ENCODE peak calls at places on chromosomes 1 and 21, in five cellular contexts. H is PC-3, C is IMR-90, X is neuronal stem cell, R is mammary epithelial cell. F is an unnamed sample.
A peak's percentile ranks its signal among the peaks of the same experiment; 100 is the strongest.

GRCh38 chr21:42353623-42354022 is 2.8 kb upstream of the TFF2 start:
- DNase-seq in C (no peak), R (no peak), H (no peak), X (no peak), F (no peak)

GRCh38 chr1:40120128-40120527 is 23.1 kb upstream of the PPT1 start:
- DNase-seq in C (no peak), H (no peak), X (no peak), R (no peak), F (no peak)

GRCh38 chr1:6459850-6460265 is 6.1 kb downstream of the TNFRSF25 start:
- DNase-seq in C (no peak), X (no peak), H (no peak), R (no peak), F (no peak)

GRCh38 chr1:59062743-59063142 is 234.2 kb upstream of the FGGY start:
- DNase-seq in H (peak; percentile 66), R (peak; percentile 71), C (peak; percentile 76), X (no peak), F (peak; percentile 68)

GRCh38 chr1:4140821-4141220 is 240.7 kb upstream of the C1orf174 start:
- DNase-seq in C (no peak), X (no peak), H (no peak), R (no peak), F (no peak)

GRCh38 chr1:182595641-182596240 is 6.7 kb upstream of the RNASEL start:
- DNase-seq in H (peak; percentile 63), C (peak; percentile 69), X (no peak), R (peak; percentile 33), F (peak; percentile 91)

GRCh38 chr1:235864469-235864868 is 2.2 kb downstream of the LYST start:
- DNase-seq in R (no peak), X (no peak), C (no peak), H (no peak), F (no peak)

GRCh38 chr1:100706861-100707260 is 12.7 kb upstream of the VCAM1 start:
- DNase-seq in H (no peak), R (no peak), C (no peak), X (no peak), F (no peak)

GRCh38 chr21:46368533-46369285 is 44.8 kb downstream of the PCNT start:
- DNase-seq in R (no peak), X (no peak), H (no peak), C (no peak), F (no peak)

GRCh38 chr1:61637470-61637869 is 87.5 kb downstream of the TM2D1 start:
- DNase-seq in R (no peak), H (no peak), X (no peak), C (no peak), F (no peak)

GRCh38 chr1:97738270-97738669 is 182.6 kb downstream of the DPYD start:
- DNase-seq in C (no peak), R (no peak), X (peak; percentile 29), H (no peak), F (no peak)

GRCh38 chr1:212433577-212434462 is 1.1 kb downstream of the NENF start:
- DNase-seq in H (no peak), C (no peak), X (no peak), R (no peak), F (no peak)

GRCh38 chr21:39564200-39564599 is 48.5 kb upstream of the B3GALT5 start:
- DNase-seq in X (no peak), H (no peak), R (no peak), C (no peak), F (no peak)

GRCh38 chr1:173020138-173020742 is 30.5 kb downstream of the TNFSF18 start:
- DNase-seq in C (no peak), X (no peak), R (no peak), H (no peak), F (no peak)

GRCh38 chr1:89516055-89516454 is 8.6 kb upstream of the LRRC8B start:
- DNase-seq in C (peak; percentile 75), X (no peak), H (peak; percentile 92), R (peak; percentile 76), F (peak; percentile 54)

GRCh38 chr1:240199758-240200655 is 108.3 kb downstream of the FMN2 start:
- DNase-seq in H (no peak), C (no peak), R (no peak), X (no peak), F (no peak)

GRCh38 chr1:9121891-9122409 is 7.0 kb downstream of the GPR157 start:
- DNase-seq in H (no peak), C (no peak), R (no peak), X (no peak), F (no peak)

GRCh38 chr1:203264052-203264501 is 34.6 kb upstream of the CHIT1 start:
- DNase-seq in H (no peak), R (no peak), C (no peak), X (no peak), F (no peak)

GRCh38 chr1:21644906-21645305 is 24.3 kb downstream of the RAP1GAP start:
- DNase-seq in X (no peak), C (no peak), H (no peak), R (no peak), F (no peak)

GRCh38 chr1:4935807-4936206 is 281.4 kb downstream of the AJAP1 start:
- DNase-seq in R (no peak), X (no peak), H (no peak), C (no peak), F (no peak)

GRCh38 chr1:18535391-18536210 is 54.9 kb downstream of the KLHDC7A start:
- DNase-seq in X (no peak), C (no peak), H (peak; percentile 53), R (no peak), F (peak; percentile 36)

GRCh38 chr1:170765712-170766330 is 101.9 kb downstream of the PRRX1 start:
- DNase-seq in R (peak; percentile 8), X (no peak), C (peak; percentile 64), H (peak; percentile 46), F (no peak)

GRCh38 chr21:31182231-31183129 is 144.2 kb upstream of the KRTAP19-8 start:
- DNase-seq in C (no peak), H (no peak), R (no peak), X (no peak), F (no peak)

GRCh38 chr1:29521438-29521715 is 285.1 kb downstream of the PTPRU start:
- DNase-seq in X (no peak), R (no peak), H (no peak), C (no peak), F (peak; percentile 28)

GRCh38 chr1:37755290-37755689 is 9.6 kb downstream of the EPHA10 start:
- DNase-seq in C (no peak), R (peak; percentile 79), H (peak; percentile 61), X (no peak), F (no peak)

GRCh38 chr21:38487906-38488639 is 10.2 kb downstream of the ERG start:
- DNase-seq in R (no peak), C (no peak), H (peak; percentile 61), X (no peak), F (no peak)

DNA sequence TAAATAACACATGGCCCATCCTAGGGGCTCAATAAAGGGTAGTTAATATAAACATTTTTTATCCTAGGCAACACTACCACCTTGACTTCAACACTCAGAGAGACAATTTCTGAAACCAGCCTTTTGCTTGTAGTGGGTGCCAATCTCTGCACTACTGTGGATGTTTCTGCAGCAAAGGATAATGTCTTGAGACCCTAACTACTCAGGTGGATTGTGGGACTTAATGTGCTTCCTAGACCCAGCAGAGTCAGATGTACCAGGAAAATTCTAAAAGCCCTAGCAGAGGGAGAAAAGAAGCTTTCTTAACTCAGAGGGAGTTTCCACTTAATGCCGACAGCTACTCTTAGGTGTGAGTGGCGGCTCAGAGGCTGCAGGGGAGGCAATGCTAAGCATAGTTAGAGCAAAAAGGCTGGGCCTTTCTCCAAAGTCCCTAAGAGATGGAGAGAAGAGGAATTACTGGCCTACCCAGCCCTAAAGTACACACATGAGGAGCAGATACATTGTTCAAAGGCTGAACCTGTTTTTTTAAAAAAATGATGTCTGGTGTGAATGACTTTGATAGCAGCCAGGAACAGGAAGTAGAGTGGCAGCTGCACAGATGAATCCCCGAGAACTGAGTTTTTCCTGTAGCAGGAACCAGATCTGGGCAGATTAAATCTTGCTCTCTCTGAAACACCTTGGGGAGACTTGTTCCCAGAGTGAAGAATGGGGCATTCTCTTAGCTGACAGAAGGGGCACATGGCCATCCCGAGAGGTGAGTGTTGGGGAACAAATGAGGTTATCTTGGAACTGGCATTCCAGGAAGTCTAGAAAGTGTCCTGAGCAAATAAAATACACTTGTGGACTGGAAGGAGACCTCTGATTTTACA is 33.5 kb upstream of the ABCD3 start:
- DNase-seq in C (no peak), H (peak; percentile 6), R (no peak), X (no peak), F (no peak)
- H3K9ac ChIP-seq in C (no peak overlapping the region), H (no peak overlapping the region), R (no peak overlapping the region), X (no peak overlapping the region), F (no peak overlapping the region)

GRCh38 chr1:195745170-195746009 is 862.9 kb downstream of the KCNT2 start:
- DNase-seq in X (no peak), C (peak; percentile 61), R (no peak), H (peak; percentile 33), F (no peak)
- H3K27ac ChIP-seq in X (no peak overlapping the region), C (no peak overlapping the region), R (no peak overlapping the region), H (no peak overlapping the region), F (no peak overlapping the region)

GRCh38 chr1:75614455-75615379 is 3.8 kb upstream of the SLC44A5 start:
- DNase-seq in H (peak; percentile 11), X (peak; percentile 73), R (peak; percentile 12), C (peak; percentile 4), F (peak; percentile 92)
- H3K9ac ChIP-seq in H (no peak overlapping the region), X (peak overlapping the region; percentile 26), R (no peak overlapping the region), C (no peak overlapping the region), F (no peak overlapping the region)

DNA sequence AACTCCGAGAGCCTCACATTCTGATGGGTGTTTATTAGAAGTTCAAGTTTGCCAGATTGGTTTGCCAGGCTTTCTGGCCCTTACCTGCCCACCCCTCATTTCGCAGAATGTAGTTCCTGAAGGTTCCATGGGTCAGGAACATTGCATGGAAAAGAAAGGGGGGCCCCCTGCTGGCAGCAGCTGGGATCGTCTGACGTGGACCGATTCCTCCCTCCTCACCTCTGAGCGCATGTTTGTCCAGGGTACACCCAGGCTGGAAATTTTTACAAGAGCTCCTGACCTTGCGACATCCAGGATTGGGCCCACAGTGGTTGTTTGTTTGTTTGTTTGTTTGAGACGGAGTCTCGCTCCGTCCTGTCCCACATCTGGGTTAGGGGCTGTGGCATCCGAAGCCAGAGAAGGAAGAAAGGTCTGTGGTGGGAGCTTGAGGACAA is 126.0 kb upstream of the TMEM51 start:
- DNase-seq in X (peak; percentile 63), R (peak; percentile 52), C (peak; percentile 54), H (peak; percentile 73), F (peak; percentile 94)
- H3K27ac ChIP-seq in X (no peak overlapping the region), R (peak overlapping the region; percentile 41), C (no peak overlapping the region), H (no peak overlapping the region), F (peak overlapping the region; percentile 28)

GRCh38 chr1:234533975-234534876 is 55.2 kb upstream of the TARBP1 start:
- DNase-seq in X (no peak), R (peak; percentile 69), H (no peak), C (peak; percentile 98), F (no peak)
- H3K9ac ChIP-seq in X (no peak overlapping the region), R (peak overlapping the region; percentile 59), H (no peak overlapping the region), C (peak overlapping the region; percentile 27), F (no peak overlapping the region)

GRCh38 chr1:23393706-23394105 is 24.1 kb upstream of the ZNF436 start:
- DNase-seq in C (peak; percentile 76), H (peak; percentile 4), R (no peak), X (no peak), F (peak; percentile 47)
- H3K27ac ChIP-seq in C (peak overlapping the region; percentile 68), H (no peak overlapping the region), R (no peak overlapping the region), X (no peak overlapping the region), F (no peak overlapping the region)

DNA sequence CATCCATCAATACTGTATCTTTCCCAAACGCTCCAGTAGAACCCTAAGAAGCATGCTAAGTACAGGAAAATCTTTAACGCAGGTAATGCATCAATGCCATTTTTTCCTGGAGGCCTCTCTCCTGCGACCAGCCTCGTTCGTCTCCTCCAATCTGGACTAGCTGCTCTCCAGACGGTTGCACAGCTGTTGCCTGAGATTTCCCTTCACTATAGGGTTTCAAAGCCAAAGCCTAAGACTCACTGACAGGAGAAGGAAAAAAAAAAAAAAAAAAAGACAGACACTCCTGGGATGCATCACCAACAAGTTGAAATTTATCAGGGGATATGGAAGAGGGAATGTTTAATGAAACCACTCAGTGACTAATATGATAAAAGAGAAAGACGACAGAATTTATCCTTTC is 93.0 kb downstream of the APP start:
- DNase-seq in C (peak; percentile 71), X (no peak), R (no peak), H (no peak), F (no peak)
- H3K9ac ChIP-seq in C (no peak overlapping the region), X (no peak overlapping the region), R (no peak overlapping the region), H (no peak overlapping the region), F (no peak overlapping the region)

F was measured in endodermal cell.